ENCODE peak calls at places on chromosomes 13 and 19, in eight cellular contexts. G, I, U, V, D, L, X and C are unnamed samples. For H3K4me1, the result is how much of the 10 kb centered on the place peaks cover.

GRCh38 chr19:756232-756631 is 5.3 kb downstream of the MISP start:
- DNase-seq in G (peak), I (peak), U (no peak), V (peak), D (no peak), L (peak), X (no peak), C (no peak)

GRCh38 chr19:17318966-17319365 is 9.6 kb downstream of the DDA1 start:
- DNase-seq in G (no peak), I (no peak), U (no peak), V (no peak), D (no peak), L (no peak), X (no peak), C (no peak)

GRCh38 chr19:49637865-49638350 is 2.0 kb downstream of the RRAS start:
- DNase-seq in G (peak), I (peak), U (peak), V (no peak), D (no peak), L (peak), X (peak), C (peak)

GRCh38 chr13:20121154-20121515 is 39.7 kb downstream of the GJA3 start:
- DNase-seq in G (no peak), I (no peak), U (no peak), V (peak), D (no peak), L (no peak), X (no peak), C (no peak)

GRCh38 chr19:38386968-38387549 is 775 bp downstream of the GGN start:
- DNase-seq in G (no peak), I (no peak), U (no peak), V (no peak), D (no peak), L (no peak), X (no peak), C (no peak)

GRCh38 chr13:35914662-35915061 is 216.5 kb downstream of the DCLK1 start:
- DNase-seq in G (no peak), I (no peak), U (no peak), V (no peak), D (no peak), L (no peak), X (no peak), C (no peak)

GRCh38 chr13:24629320-24629719 is 50.9 kb upstream of the ATP12A start:
- DNase-seq in G (no peak), I (no peak), U (no peak), V (no peak), D (no peak), L (no peak), X (no peak), C (no peak)

GRCh38 chr19:13165091-13165997 is 15.1 kb downstream of the IER2 start:
- DNase-seq in G (no peak), I (no peak), U (no peak), V (no peak), D (no peak), L (no peak), X (no peak), C (no peak)

GRCh38 chr13:27338816-27339215 is 68.2 kb downstream of the RASL11A start:
- DNase-seq in G (no peak), I (no peak), U (no peak), V (peak), D (no peak), L (no peak), X (no peak), C (no peak)

GRCh38 chr13:20580257-20580656 is 13.3 kb downstream of the IFT88 start:
- DNase-seq in G (no peak), I (no peak), U (no peak), V (no peak), D (no peak), L (no peak), X (no peak), C (no peak)

GRCh38 chr19:14434543-14435319 is 1.6 kb downstream of the PKN1 start:
- DNase-seq in G (peak), I (peak), U (peak), V (peak), D (no peak), L (no peak), X (no peak), C (peak)

GRCh38 chr19:52945652-52946321 is 16.9 kb downstream of the ZNF816 start:
- DNase-seq in G (no peak), I (no peak), U (no peak), V (no peak), D (no peak), L (no peak), X (no peak), C (no peak)

GRCh38 chr19:45769821-45770191 is 754 bp upstream of the SIX5 start:
- DNase-seq in G (peak), I (peak), U (peak), V (no peak), D (no peak), L (peak), X (no peak), C (peak)

GRCh38 chr19:55446060-55446459 is 3.0 kb upstream of the SHISA7 start:
- DNase-seq in G (no peak), I (no peak), U (no peak), V (peak), D (no peak), L (no peak), X (no peak), C (no peak)

GRCh38 chr13:112468069-112468468 is 91.9 kb downstream of the SPACA7 start:
- DNase-seq in G (no peak), I (no peak), U (no peak), V (no peak), D (no peak), L (no peak), X (no peak), C (no peak)

GRCh38 chr19:19113040-19113541 is 25.2 kb downstream of the TMEM161A start:
- DNase-seq in G (no peak), I (no peak), U (no peak), V (peak), D (no peak), L (no peak), X (no peak), C (no peak)

GRCh38 chr19:1997353-1998233 is 17.9 kb downstream of the BTBD2 start:
- DNase-seq in G (no peak), I (no peak), U (no peak), V (no peak), D (no peak), L (no peak), X (no peak), C (no peak)

GRCh38 chr13:74134777-74135305 is 637 bp upstream of the KLF12 start:
- DNase-seq in G (peak), I (peak), U (peak), V (no peak), D (no peak), L (peak), X (peak), C (peak)

GRCh38 chr19:34274284-34274826 is 20.0 kb downstream of the GARRE1 start:
- DNase-seq in G (no peak), I (no peak), U (no peak), V (no peak), D (no peak), L (no peak), X (no peak), C (no peak)

GRCh38 chr19:15379996-15380647 is 535 bp upstream of the AKAP8 start:
- DNase-seq in G (peak), I (peak), U (no peak), V (peak), D (no peak), L (peak), X (no peak), C (peak)

GRCh38 chr19:13782537-13782936 is 8.3 kb downstream of the C19orf53 start:
- DNase-seq in G (no peak), I (no peak), U (no peak), V (no peak), D (no peak), L (no peak), X (no peak), C (no peak)

GRCh38 chr13:43132228-43132627 is 108.8 kb downstream of the DNAJC15 start:
- DNase-seq in G (peak), I (peak), U (no peak), V (peak), D (no peak), L (peak), X (no peak), C (peak)

GRCh38 chr13:69580255-69580654 is 527.4 kb upstream of the ATXN8OS start:
- DNase-seq in G (no peak), I (no peak), U (no peak), V (no peak), D (no peak), L (no peak), X (no peak), C (no peak)

GRCh38 chr13:97946951-97947588 is 6.4 kb upstream of the IPO5 start:
- DNase-seq in G (no peak), I (no peak), U (no peak), V (no peak), D (no peak), L (peak), X (no peak), C (no peak)

GRCh38 chr13:99677388-99677951 is 176.2 kb downstream of the TM9SF2 start:
- DNase-seq in G (no peak), I (no peak), U (no peak), V (no peak), D (no peak), L (no peak), X (no peak), C (no peak)

GRCh38 chr13:33060815-33061214 is 44.6 kb downstream of the KL start:
- DNase-seq in G (no peak), I (no peak), U (no peak), V (no peak), D (no peak), L (no peak), X (no peak), C (no peak)

GRCh38 chr19:33731886-33732285 is 64.8 kb upstream of the KCTD15 start:
- DNase-seq in G (no peak), I (no peak), U (no peak), V (no peak), D (no peak), L (no peak), X (no peak), C (no peak)

GRCh38 chr13:30480292-30480947 is 14.7 kb upstream of the HMGB1 start:
- DNase-seq in G (no peak), I (no peak), U (no peak), V (no peak), D (no peak), L (no peak), X (no peak), C (peak)

GRCh38 chr19:18590273-18591272 is 2.0 kb downstream of the REX1BD start:
- DNase-seq in G (peak), I (peak), U (no peak), V (peak), D (no peak), L (peak), X (peak), C (no peak)

GRCh38 chr19:42114412-42114811 is 17.8 kb downstream of the POU2F2 start:
- DNase-seq in G (no peak), I (peak), U (no peak), V (no peak), D (no peak), L (no peak), X (no peak), C (peak)

GRCh38 chr13:84844473-84844872 is 954.7 kb downstream of the SLITRK6 start:
- DNase-seq in G (no peak), I (no peak), U (no peak), V (peak), D (no peak), L (peak), X (no peak), C (no peak)

GRCh38 chr19:56176881-56177280 is 1.1 kb downstream of the GALP start:
- DNase-seq in G (no peak), I (no peak), U (no peak), V (no peak), D (no peak), L (no peak), X (no peak), C (no peak)

GRCh38 chr13:30776661-30777060 is 41.3 kb downstream of the ALOX5AP start:
- DNase-seq in G (no peak), I (no peak), U (no peak), V (no peak), D (no peak), L (no peak), X (no peak), C (no peak)

GRCh38 chr19:32719611-32720059 is at the start of gene TDRD12:
- DNase-seq in G (peak), I (no peak), U (no peak), V (no peak), D (no peak), L (no peak), X (no peak), C (no peak)
- H3K4me1 ChIP-seq in G (under half), I (under half), U (under half), V (under half), D (under half), L (under half), X (under half), C (under half)

GRCh38 chr13:49932868-49933267 is 3.3 kb downstream of the SPRYD7 start:
- DNase-seq in G (no peak), I (no peak), U (no peak), V (no peak), D (no peak), L (no peak), X (no peak), C (no peak)

GRCh38 chr13:49932066-49932465 is 4.1 kb downstream of the SPRYD7 start:
- DNase-seq in G (no peak), I (no peak), U (no peak), V (no peak), D (no peak), L (no peak), X (no peak), C (no peak)

GRCh38 chr13:49926019-49926418 is 10.1 kb downstream of the SPRYD7 start:
- DNase-seq in G (no peak), I (no peak), U (no peak), V (no peak), D (no peak), L (no peak), X (no peak), C (no peak)

GRCh38 chr13:49922301-49922700 is 13.8 kb downstream of the SPRYD7 start:
- DNase-seq in G (no peak), I (no peak), U (no peak), V (no peak), D (no peak), L (no peak), X (no peak), C (no peak)

DNA sequence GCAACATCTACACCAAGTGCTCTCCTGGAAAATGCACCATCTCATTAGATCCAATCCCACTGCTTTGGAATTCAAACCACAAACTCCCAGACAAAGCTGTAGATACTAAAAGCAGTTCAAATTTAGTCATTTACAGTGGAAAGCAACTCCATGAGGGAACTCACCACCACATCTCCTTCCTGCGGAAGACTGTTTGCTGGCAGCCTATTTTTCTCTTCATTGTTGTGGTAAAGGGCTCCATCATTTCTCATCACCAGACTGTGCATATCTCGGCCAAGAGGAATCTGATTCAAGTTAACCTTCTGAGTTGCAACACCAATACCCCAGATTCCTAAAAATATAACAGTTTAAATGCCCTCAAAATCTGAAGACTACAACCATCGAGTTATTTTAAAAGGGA is 8.4 kb downstream of the SPRYD7 start:
- DNase-seq in G (no peak), I (no peak), U (no peak), V (no peak), D (no peak), L (no peak), X (no peak), C (no peak)
- H3K27ac ChIP-seq in G (no peak), I (no peak), U (no peak), V (no peak), D (no peak), L (no peak), X (no peak), C (no peak)

GRCh38 chr19:10251792-10252694 is at the start of gene MRPL4:
- DNase-seq in G (peak), I (peak), U (peak), V (peak), D (peak), L (peak), X (peak), C (peak)
- TF ChIP-seq POLR2A in G (no peak), I (peak), U (peak), V (peak), D (no peak), L (peak), X (no peak), C (peak)

DNA sequence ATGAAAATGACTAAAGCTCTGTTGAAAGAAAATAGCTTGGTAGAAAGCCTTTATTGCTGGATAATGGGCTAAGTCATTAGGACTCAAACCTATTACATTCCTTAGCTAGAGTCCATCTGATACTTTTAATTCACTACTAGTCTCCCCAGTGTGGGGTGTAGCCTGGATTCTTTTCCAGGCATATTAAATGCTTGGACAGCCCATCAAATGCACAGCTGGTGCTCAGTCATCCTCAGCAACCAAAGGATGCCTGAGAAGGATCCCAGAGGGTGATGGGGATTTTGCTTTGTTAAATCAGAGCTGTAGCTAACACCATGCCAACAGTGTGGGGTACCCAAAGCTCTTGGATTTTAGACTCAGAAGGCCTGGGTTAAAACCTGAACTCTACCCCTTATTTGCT is 153.5 kb downstream of the DLEU7 start:
- DNase-seq in G (no peak), I (no peak), U (no peak), V (no peak), D (no peak), L (no peak), X (no peak), C (no peak)
- H3K4me1 ChIP-seq in G (under half), I (under half), U (under half), V (under half), D (under half), L (under half), X (under half), C (under half)

DNA sequence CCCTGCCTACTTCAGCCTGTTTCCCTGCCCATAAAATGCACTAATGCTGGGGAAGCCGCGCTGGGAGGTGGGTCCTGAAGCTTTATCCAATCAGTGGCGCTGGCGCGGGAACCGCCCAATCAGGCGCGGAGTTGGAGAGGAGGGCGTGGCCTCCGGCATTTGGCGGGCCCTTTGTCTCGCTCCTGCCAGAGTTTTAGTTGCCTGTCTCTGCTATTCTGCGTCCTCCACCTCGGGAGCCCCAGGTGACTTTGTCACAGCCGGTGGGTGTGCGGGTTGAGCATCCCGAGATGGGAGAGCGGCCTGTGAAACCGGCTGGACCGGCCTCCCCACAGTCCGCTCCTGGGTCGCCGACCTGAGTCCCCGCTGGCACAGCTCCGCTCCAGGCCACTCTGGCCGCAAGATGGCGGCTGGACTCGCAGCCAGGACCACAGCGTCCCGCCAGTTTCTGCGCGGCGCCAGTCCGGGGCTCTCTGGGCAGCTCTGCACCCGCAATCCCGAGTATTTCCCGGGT is 30.7 kb upstream of the ZNF429 start:
- DNase-seq in G (peak), I (peak), U (peak), V (no peak), D (no peak), L (no peak), X (peak), C (peak)
- H3K27ac ChIP-seq in G (no peak), I (no peak), U (no peak), V (no peak), D (no peak), L (no peak), X (no peak), C (no peak)

GRCh38 chr19:47230921-47231214 is at the start of gene BBC3:
- DNase-seq in G (no peak), I (no peak), U (no peak), V (no peak), D (no peak), L (no peak), X (no peak), C (no peak)
- TF ChIP-seq POLR2A in G (no peak), I (no peak), U (peak), V (no peak), D (no peak), L (no peak), X (no peak), C (peak)

DNA sequence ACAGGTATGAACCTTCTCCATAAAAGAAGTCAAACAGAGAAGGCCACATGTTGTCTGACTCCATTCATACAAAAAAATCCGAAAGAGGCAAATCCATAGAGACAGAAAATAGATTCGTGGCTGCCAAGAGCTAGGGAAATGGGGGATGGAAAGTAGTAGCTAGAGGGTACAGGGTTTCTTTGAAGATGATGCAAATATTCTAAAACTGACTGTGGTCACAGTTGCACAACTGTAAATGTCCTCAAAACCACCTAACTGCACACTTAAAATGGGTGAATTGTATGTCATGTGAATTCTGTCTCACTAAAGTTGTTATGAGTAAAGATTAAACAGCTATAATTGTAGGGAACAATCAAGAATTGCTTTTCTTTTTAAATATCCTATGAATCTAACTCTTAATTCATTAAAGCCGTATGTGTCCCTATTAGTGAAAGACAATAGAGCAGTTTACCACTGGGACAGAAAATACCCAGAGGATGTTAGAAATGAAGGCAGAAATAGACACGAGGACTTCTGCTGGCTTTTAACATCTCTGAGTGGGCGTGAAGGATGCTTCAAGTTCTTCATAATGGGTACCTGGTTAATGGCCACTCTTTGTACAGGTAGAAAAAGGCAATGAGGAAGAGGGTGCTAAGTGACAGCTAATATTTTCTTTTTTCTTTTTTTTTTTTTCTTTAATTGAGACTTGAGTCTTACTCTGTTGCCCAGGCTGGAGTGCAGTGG is 21.2 kb downstream of the INSR start:
- DNase-seq in G (no peak), I (no peak), U (no peak), V (no peak), D (no peak), L (no peak), X (no peak), C (no peak)
- H3K4me1 ChIP-seq in G (under half), I (under half), U (under half), V (under half), D (under half), L (under half), X (under half), C (under half)